ENCODE peak calls at places on chromosomes 3 and 15, in six cellular contexts. O is MM.1S, E is GM18507, A is progenitor cell of endocrine pancreas, N is mucosa of descending colon, J is nucleus accumbens. Z is an unnamed sample.
A peak's percentile ranks its signal among the peaks of the same experiment; 100 is the strongest.

GRCh38 chr3:8976540-8977182 is 13.4 kb upstream of the RAD18 start:
- DNase-seq in O (no peak), E (no peak), A (no peak), N (no peak), J (no peak), Z (no peak)

GRCh38 chr3:9402410-9403228 is 5.2 kb downstream of the SETD5 start:
- DNase-seq in O (no peak), E (no peak), A (peak; percentile 44), N (peak; percentile 81), J (peak; percentile 13), Z (no peak)

GRCh38 chr3:119551525-119552063 is 7.8 kb downstream of the CD80 start:
- DNase-seq in O (no peak), E (no peak), A (no peak), N (no peak), J (no peak), Z (no peak)

GRCh38 chr3:135966875-135967274 is 1.3 kb downstream of the PPP2R3A start:
- DNase-seq in O (no peak), E (no peak), A (no peak), N (no peak), J (no peak), Z (no peak)

GRCh38 chr3:100893590-100893989 is 99.6 kb downstream of the ABI3BP start:
- DNase-seq in O (no peak), E (no peak), A (no peak), N (peak; percentile 33), J (no peak), Z (no peak)

GRCh38 chr15:25543156-25543555 is 104.3 kb upstream of the UBE3A start:
- DNase-seq in O (no peak), E (no peak), A (no peak), N (peak; percentile 52), J (no peak), Z (peak; percentile 45)

GRCh38 chr15:68028137-68028771 is 25.9 kb upstream of the PIAS1 start:
- DNase-seq in O (no peak), E (no peak), A (no peak), N (no peak), J (no peak), Z (no peak)

GRCh38 chr15:47184003-47184404 is 533.3 kb upstream of the SEMA6D start:
- DNase-seq in O (peak; percentile 58), E (no peak), A (peak; percentile 40), N (peak; percentile 24), J (peak; percentile 25), Z (peak; percentile 39)

GRCh38 chr3:88263417-88264116 is 113.8 kb downstream of the C3orf38 start:
- DNase-seq in O (no peak), E (no peak), A (no peak), N (peak; percentile 32), J (no peak), Z (no peak)

GRCh38 chr3:196246612-196247308 is 30.4 kb downstream of the SLC51A start:
- DNase-seq in O (no peak), E (no peak), A (no peak), N (no peak), J (no peak), Z (no peak)

GRCh38 chr15:52224211-52224610 is 33.0 kb upstream of the GNB5 start:
- DNase-seq in O (no peak), E (no peak), A (no peak), N (no peak), J (no peak), Z (no peak)

GRCh38 chr3:141049681-141050080 is 1.5 kb upstream of the SPSB4 start:
- DNase-seq in O (no peak), E (no peak), A (no peak), N (no peak), J (no peak), Z (no peak)

Z was measured in occipital lobe.